ENCODE peak calls at places on chromosomes 5 and 9, in four cellular contexts. One of them, this sample, is unnamed.

GRCh38 chr9:73577867-73578266 is 426.2 kb downstream of the ANXA1 start:
- DNase-seq in non-pigmented ciliary epithelial cell: peak
- DNase-seq in PC-9: no peak
- DNase-seq in activated T-helper 1 cell treated with Interleukin-2 at 50 U/mL for 16 hours: no peak
- DNase-seq in this sample: no peak

GRCh38 chr5:68333649-68334549 is 118.3 kb downstream of the PIK3R1 start:
- DNase-seq in non-pigmented ciliary epithelial cell: no peak
- DNase-seq in PC-9: peak
- DNase-seq in activated T-helper 1 cell treated with Interleukin-2 at 50 U/mL for 16 hours: no peak
- DNase-seq in this sample: no peak

GRCh38 chr9:16371306-16371705 is 499.2 kb downstream of the BNC2 start:
- DNase-seq in non-pigmented ciliary epithelial cell: no peak
- DNase-seq in PC-9: no peak
- DNase-seq in activated T-helper 1 cell treated with Interleukin-2 at 50 U/mL for 16 hours: no peak
- DNase-seq in this sample: no peak

GRCh38 chr9:35763803-35764202 is 9.7 kb upstream of the MSMP start:
- DNase-seq in non-pigmented ciliary epithelial cell: no peak
- DNase-seq in PC-9: no peak
- DNase-seq in activated T-helper 1 cell treated with Interleukin-2 at 50 U/mL for 16 hours: no peak
- DNase-seq in this sample: no peak

GRCh38 chr5:36153727-36154126 is 1.8 kb downstream of the SKP2 start:
- DNase-seq in non-pigmented ciliary epithelial cell: no peak
- DNase-seq in PC-9: no peak
- DNase-seq in activated T-helper 1 cell treated with Interleukin-2 at 50 U/mL for 16 hours: no peak
- DNase-seq in this sample: no peak

GRCh38 chr9:9893837-9894236 is 719.0 kb downstream of the PTPRD start:
- DNase-seq in non-pigmented ciliary epithelial cell: peak
- DNase-seq in PC-9: no peak
- DNase-seq in activated T-helper 1 cell treated with Interleukin-2 at 50 U/mL for 16 hours: no peak
- DNase-seq in this sample: no peak

GRCh38 chr9:73039253-73039915 is 86.5 kb upstream of the ALDH1A1 start:
- DNase-seq in non-pigmented ciliary epithelial cell: no peak
- DNase-seq in PC-9: no peak
- DNase-seq in activated T-helper 1 cell treated with Interleukin-2 at 50 U/mL for 16 hours: no peak
- DNase-seq in this sample: no peak

GRCh38 chr9:130137081-130137869 is 34.9 kb upstream of the NCS1 start:
- DNase-seq in non-pigmented ciliary epithelial cell: no peak
- DNase-seq in PC-9: no peak
- DNase-seq in activated T-helper 1 cell treated with Interleukin-2 at 50 U/mL for 16 hours: no peak
- DNase-seq in this sample: no peak

GRCh38 chr5:71865202-71865601 is 146.1 kb downstream of the CARTPT start:
- DNase-seq in non-pigmented ciliary epithelial cell: peak
- DNase-seq in PC-9: no peak
- DNase-seq in activated T-helper 1 cell treated with Interleukin-2 at 50 U/mL for 16 hours: no peak
- DNase-seq in this sample: no peak

GRCh38 chr5:122726990-122727616 is 47.8 kb upstream of the SNX2 start:
- DNase-seq in non-pigmented ciliary epithelial cell: peak
- DNase-seq in PC-9: peak
- DNase-seq in activated T-helper 1 cell treated with Interleukin-2 at 50 U/mL for 16 hours: no peak
- DNase-seq in this sample: no peak

GRCh38 chr5:135214897-135215616 is 181.0 kb upstream of the PITX1 start:
- DNase-seq in non-pigmented ciliary epithelial cell: no peak
- DNase-seq in PC-9: no peak
- DNase-seq in activated T-helper 1 cell treated with Interleukin-2 at 50 U/mL for 16 hours: no peak
- DNase-seq in this sample: no peak

GRCh38 chr5:177378884-177379883 is 5.0 kb upstream of the SLC34A1 start:
- DNase-seq in non-pigmented ciliary epithelial cell: peak
- DNase-seq in PC-9: peak
- DNase-seq in activated T-helper 1 cell treated with Interleukin-2 at 50 U/mL for 16 hours: no peak
- DNase-seq in this sample: no peak

GRCh38 chr9:34310205-34310604 is 18.9 kb downstream of the KIF24 start:
- DNase-seq in non-pigmented ciliary epithelial cell: no peak
- DNase-seq in PC-9: no peak
- DNase-seq in activated T-helper 1 cell treated with Interleukin-2 at 50 U/mL for 16 hours: no peak
- DNase-seq in this sample: no peak

GRCh38 chr9:105038057-105038456 is 110.1 kb upstream of the ABCA1 start:
- DNase-seq in non-pigmented ciliary epithelial cell: no peak
- DNase-seq in PC-9: no peak
- DNase-seq in activated T-helper 1 cell treated with Interleukin-2 at 50 U/mL for 16 hours: no peak
- DNase-seq in this sample: no peak

GRCh38 chr9:93595861-93596365 is 19.5 kb downstream of the PHF2 start:
- DNase-seq in non-pigmented ciliary epithelial cell: no peak
- DNase-seq in PC-9: no peak
- DNase-seq in activated T-helper 1 cell treated with Interleukin-2 at 50 U/mL for 16 hours: no peak
- DNase-seq in this sample: no peak

GRCh38 chr9:90009447-90009846 is 404.6 kb downstream of the GADD45G start:
- DNase-seq in non-pigmented ciliary epithelial cell: no peak
- DNase-seq in PC-9: no peak
- DNase-seq in activated T-helper 1 cell treated with Interleukin-2 at 50 U/mL for 16 hours: no peak
- DNase-seq in this sample: no peak

GRCh38 chr5:134227786-134228185 is 1.9 kb upstream of the PPP2CA start:
- DNase-seq in non-pigmented ciliary epithelial cell: no peak
- DNase-seq in PC-9: no peak
- DNase-seq in activated T-helper 1 cell treated with Interleukin-2 at 50 U/mL for 16 hours: no peak
- DNase-seq in this sample: no peak

GRCh38 chr5:95733100-95733499 is 2.0 kb downstream of the RHOBTB3 start:
- DNase-seq in non-pigmented ciliary epithelial cell: no peak
- DNase-seq in PC-9: no peak
- DNase-seq in activated T-helper 1 cell treated with Interleukin-2 at 50 U/mL for 16 hours: no peak
- DNase-seq in this sample: no peak

GRCh38 chr5:72203251-72203845 is 96.1 kb downstream of the MAP1B start:
- DNase-seq in non-pigmented ciliary epithelial cell: no peak
- DNase-seq in PC-9: no peak
- DNase-seq in activated T-helper 1 cell treated with Interleukin-2 at 50 U/mL for 16 hours: no peak
- DNase-seq in this sample: no peak

GRCh38 chr5:57841671-57842375 is 359.2 kb upstream of the ACTBL2 start:
- DNase-seq in non-pigmented ciliary epithelial cell: peak
- DNase-seq in PC-9: peak
- DNase-seq in activated T-helper 1 cell treated with Interleukin-2 at 50 U/mL for 16 hours: no peak
- DNase-seq in this sample: no peak

GRCh38 chr9:4296217-4296616 is 3.7 kb downstream of the GLIS3 start:
- DNase-seq in non-pigmented ciliary epithelial cell: no peak
- DNase-seq in PC-9: no peak
- DNase-seq in activated T-helper 1 cell treated with Interleukin-2 at 50 U/mL for 16 hours: no peak
- DNase-seq in this sample: no peak

GRCh38 chr5:172274951-172275753 is 8.4 kb downstream of the UBTD2 start:
- DNase-seq in non-pigmented ciliary epithelial cell: no peak
- DNase-seq in PC-9: peak
- DNase-seq in activated T-helper 1 cell treated with Interleukin-2 at 50 U/mL for 16 hours: peak
- DNase-seq in this sample: no peak

GRCh38 chr9:129352157-129352870 is 174.3 kb upstream of the IER5L start:
- DNase-seq in non-pigmented ciliary epithelial cell: no peak
- DNase-seq in PC-9: no peak
- DNase-seq in activated T-helper 1 cell treated with Interleukin-2 at 50 U/mL for 16 hours: no peak
- DNase-seq in this sample: no peak

GRCh38 chr5:92002875-92003274 is 619.8 kb upstream of the ARRDC3 start:
- DNase-seq in non-pigmented ciliary epithelial cell: no peak
- DNase-seq in PC-9: no peak
- DNase-seq in activated T-helper 1 cell treated with Interleukin-2 at 50 U/mL for 16 hours: no peak
- DNase-seq in this sample: no peak

This sample was measured in lung.